ENCODE peak calls at places on chromosomes 11 and 22, in eight cellular contexts. L is sigmoid colon, K is aorta, S is IMR-90, I is upper lobe of right lung, F is thoracic aorta, V is iPS DF 6.9, Z is lower lobe of right lung. R is an unnamed sample.

GRCh38 chr11:57444362-57445074 is 15.8 kb upstream of the RTN4RL2 start:
- DNase-seq in L (no peak), K (no peak), S (no peak), I (no peak), F (no peak), V (no peak), Z (no peak), R (no peak)

GRCh38 chr11:15800121-15800800 is 556.1 kb downstream of the SOX6 start:
- DNase-seq in L (no peak), K (no peak), S (peak), I (peak), F (peak), V (no peak), Z (peak), R (peak)

GRCh38 chr22:25746012-25746373 is 4.0 kb downstream of the MYO18B start:
- DNase-seq in L (no peak), K (no peak), S (peak), I (no peak), F (no peak), V (no peak), Z (no peak), R (no peak)

GRCh38 chr11:113006916-113007445 is 45.8 kb downstream of the NCAM1 start:
- DNase-seq in L (no peak), K (no peak), S (no peak), I (no peak), F (no peak), V (no peak), Z (no peak), R (no peak)

GRCh38 chr11:78536933-78537332 is 37.7 kb downstream of the NARS2 start:
- DNase-seq in L (no peak), K (no peak), S (no peak), I (no peak), F (no peak), V (no peak), Z (no peak), R (no peak)

GRCh38 chr11:104934594-104934993 is 33.8 kb downstream of the CASP4 start:
- DNase-seq in L (no peak), K (no peak), S (no peak), I (no peak), F (no peak), V (no peak), Z (no peak), R (no peak)

GRCh38 chr11:71489311-71490043 is 36.5 kb downstream of the NADSYN1 start:
- DNase-seq in L (peak), K (peak), S (peak), I (no peak), F (no peak), V (no peak), Z (no peak), R (no peak)

GRCh38 chr11:128574576-128575011 is 12.8 kb downstream of the ETS1 start:
- DNase-seq in L (no peak), K (no peak), S (peak), I (no peak), F (no peak), V (no peak), Z (no peak), R (no peak)

GRCh38 chr22:28012811-28013460 is 93.9 kb upstream of the PITPNB start:
- DNase-seq in L (no peak), K (peak), S (no peak), I (no peak), F (no peak), V (no peak), Z (peak), R (peak)

GRCh38 chr11:96139692-96140091 is 203.3 kb downstream of the MAML2 start:
- DNase-seq in L (no peak), K (no peak), S (no peak), I (no peak), F (no peak), V (no peak), Z (no peak), R (no peak)

GRCh38 chr22:44567846-44568493 is 69.9 kb upstream of the RTL6 start:
- DNase-seq in L (peak), K (peak), S (peak), I (peak), F (no peak), V (no peak), Z (peak), R (peak)

GRCh38 chr11:7307836-7308235 is 56.1 kb downstream of the SYT9 start:
- DNase-seq in L (no peak), K (no peak), S (no peak), I (no peak), F (no peak), V (no peak), Z (no peak), R (no peak)

GRCh38 chr11:66554602-66555001 is 7.9 kb downstream of the ACTN3 start:
- DNase-seq in L (no peak), K (no peak), S (no peak), I (no peak), F (no peak), V (no peak), Z (no peak), R (no peak)

GRCh38 chr11:116787786-116788486 is at the start of gene ZPR1:
- DNase-seq in L (peak), K (peak), S (peak), I (peak), F (peak), V (no peak), Z (peak), R (peak)

GRCh38 chr11:79018371-79018849 is 422.4 kb downstream of the TENM4 start:
- DNase-seq in L (no peak), K (no peak), S (peak), I (no peak), F (no peak), V (no peak), Z (no peak), R (no peak)

GRCh38 chr22:44116331-44116730 is 64.4 kb upstream of the PARVG start:
- DNase-seq in L (peak), K (peak), S (no peak), I (no peak), F (no peak), V (no peak), Z (no peak), R (no peak)

GRCh38 chr11:124841765-124842700 is 23.2 kb upstream of the ROBO3 start:
- DNase-seq in L (no peak), K (no peak), S (no peak), I (no peak), F (no peak), V (no peak), Z (no peak), R (no peak)

GRCh38 chr22:48708558-48709245 is 1119.0 kb downstream of the BRD1 start:
- DNase-seq in L (peak), K (peak), S (no peak), I (peak), F (no peak), V (no peak), Z (no peak), R (no peak)

GRCh38 chr11:118353084-118353710 is 6.2 kb upstream of the UBE4A start:
- DNase-seq in L (no peak), K (no peak), S (peak), I (no peak), F (no peak), V (no peak), Z (no peak), R (no peak)

GRCh38 chr11:59551651-59552521 is 40.5 kb downstream of the OR4D9 start:
- DNase-seq in L (peak), K (no peak), S (peak), I (no peak), F (no peak), V (no peak), Z (no peak), R (no peak)

GRCh38 chr11:29184939-29185890 is 831.6 kb downstream of the KCNA4 start:
- DNase-seq in L (no peak), K (no peak), S (peak), I (no peak), F (no peak), V (no peak), Z (no peak), R (no peak)

GRCh38 chr11:36155770-36156485 is 133.3 kb downstream of the COMMD9 start:
- DNase-seq in L (no peak), K (no peak), S (peak), I (no peak), F (no peak), V (no peak), Z (no peak), R (no peak)

GRCh38 chr11:78696177-78696576 is 121.5 kb upstream of the NARS2 start:
- DNase-seq in L (no peak), K (no peak), S (no peak), I (no peak), F (no peak), V (no peak), Z (no peak), R (no peak)

GRCh38 chr11:121575250-121575962 is 122.6 kb upstream of the SORL1-AS1 start:
- DNase-seq in L (peak), K (peak), S (peak), I (peak), F (no peak), V (no peak), Z (peak), R (peak)

GRCh38 chr22:21677606-21678443 is 12.0 kb downstream of the PPIL2 start:
- DNase-seq in L (no peak), K (no peak), S (no peak), I (no peak), F (no peak), V (no peak), Z (no peak), R (no peak)

GRCh38 chr11:102974552-102975280 is 19.2 kb upstream of the MMP13 start:
- DNase-seq in L (no peak), K (no peak), S (peak), I (no peak), F (no peak), V (no peak), Z (no peak), R (no peak)

DNA sequence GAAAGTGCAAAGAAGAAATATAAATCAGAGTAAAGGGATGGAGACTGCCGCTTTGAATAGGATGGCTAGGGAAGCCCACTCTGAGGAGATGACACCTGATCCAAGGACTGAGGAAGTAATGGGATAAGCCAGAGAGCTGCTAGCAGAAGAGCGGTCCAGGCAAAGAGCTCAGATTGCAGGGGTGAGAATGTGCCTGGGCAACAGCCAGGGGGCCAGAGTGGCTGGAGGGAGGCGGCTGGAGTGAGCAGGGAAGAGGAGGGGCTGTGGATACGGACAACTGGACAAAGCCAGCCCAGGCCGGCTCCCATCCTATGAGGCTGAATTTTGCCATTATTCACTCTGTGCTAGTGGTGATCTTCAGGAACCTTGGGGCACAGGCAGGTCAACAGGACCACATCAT is 360.3 kb upstream of the SYN3 start:
- DNase-seq in L (no peak), K (no peak), S (no peak), I (no peak), F (no peak), V (no peak), Z (no peak), R (no peak)
- H3K27ac ChIP-seq in L (no peak), K (no peak), S (no peak), I (no peak), F (no peak), V (no peak), Z (no peak), R (no peak)

DNA sequence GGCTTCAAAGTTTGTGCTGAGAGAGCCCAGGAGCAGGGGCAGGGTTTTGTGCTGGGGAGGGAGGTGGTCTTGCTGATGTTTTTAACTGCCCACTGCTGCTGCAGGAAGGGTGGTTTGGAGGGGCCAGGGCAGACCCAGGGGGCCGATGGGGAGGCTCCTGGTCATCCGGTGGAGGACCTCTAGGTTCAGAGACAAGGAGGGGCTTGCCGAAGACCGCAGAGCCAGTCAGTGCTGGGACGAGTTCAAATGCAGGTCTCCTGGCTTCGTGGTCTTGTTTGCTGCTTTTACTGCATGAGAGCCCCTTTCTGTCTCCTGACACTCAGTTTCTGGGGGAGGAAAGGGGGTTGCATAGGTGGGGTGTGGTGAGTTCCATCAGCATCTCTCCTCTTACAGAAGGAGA is 26.0 kb downstream of the CACNA1I start:
- DNase-seq in L (no peak), K (no peak), S (no peak), I (no peak), F (no peak), V (no peak), Z (no peak), R (no peak)
- H3K27ac ChIP-seq in L (no peak), K (no peak), S (no peak), I (no peak), F (no peak), V (no peak), Z (no peak), R (no peak)

GRCh38 chr11:75068559-75068958 is 28.1 kb downstream of the OR2AT4 start:
- DNase-seq in L (no peak), K (no peak), S (no peak), I (no peak), F (no peak), V (no peak), Z (no peak), R (no peak)

GRCh38 chr11:75066061-75066460 is 30.6 kb downstream of the OR2AT4 start:
- DNase-seq in L (no peak), K (no peak), S (peak), I (no peak), F (no peak), V (no peak), Z (no peak), R (no peak)

GRCh38 chr11:75072582-75072981 is 24.1 kb downstream of the OR2AT4 start:
- DNase-seq in L (no peak), K (no peak), S (no peak), I (no peak), F (no peak), V (no peak), Z (no peak), R (no peak)

GRCh38 chr11:75069473-75069872 is 27.2 kb downstream of the OR2AT4 start:
- DNase-seq in L (no peak), K (no peak), S (no peak), I (no peak), F (no peak), V (no peak), Z (no peak), R (no peak)

DNA sequence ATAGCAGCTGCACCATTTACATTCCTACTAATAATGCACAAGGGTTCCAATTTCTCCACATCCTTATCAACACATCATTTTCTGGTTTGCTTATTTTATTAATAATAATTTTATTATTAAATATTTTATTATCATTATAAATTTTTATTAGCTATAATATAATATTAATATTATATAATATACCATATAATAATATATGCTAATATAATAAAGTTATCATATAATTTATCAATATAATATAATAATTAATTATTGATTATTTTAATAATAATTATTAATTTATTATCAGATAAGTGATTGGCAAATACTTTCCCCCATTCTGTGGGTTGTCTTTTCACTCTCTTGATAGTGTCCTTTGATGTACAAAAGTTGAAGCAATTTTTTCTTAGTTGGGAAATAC is 27.7 kb downstream of the OR2AT4 start:
- DNase-seq in L (no peak), K (no peak), S (no peak), I (no peak), F (no peak), V (no peak), Z (no peak), R (no peak)
- H3K27ac ChIP-seq in L (no peak), K (no peak), S (no peak), I (no peak), F (no peak), V (no peak), Z (no peak), R (no peak)

GRCh38 chr11:61775606-61776554 is 16.5 kb downstream of the TMEM258 start:
- DNase-seq in L (no peak), K (no peak), S (no peak), I (no peak), F (no peak), V (no peak), Z (no peak), R (no peak)
- H3K27ac ChIP-seq in L (no peak), K (no peak), S (no peak), I (no peak), F (no peak), V (no peak), Z (no peak), R (no peak)

GRCh38 chr22:50084570-50084969 is 656 bp downstream of the MLC1 start:
- DNase-seq in L (no peak), K (peak), S (no peak), I (no peak), F (no peak), V (no peak), Z (no peak), R (no peak)
- H3K27ac ChIP-seq in L (no peak), K (no peak), S (no peak), I (no peak), F (no peak), V (no peak), Z (no peak), R (no peak)

GRCh38 chr11:46352063-46352841 is 5.0 kb downstream of the DGKZ start:
- DNase-seq in L (no peak), K (peak), S (no peak), I (peak), F (no peak), V (no peak), Z (no peak), R (peak)

GRCh38 chr11:46351148-46351547 is 3.9 kb downstream of the DGKZ start:
- DNase-seq in L (no peak), K (peak), S (no peak), I (no peak), F (no peak), V (no peak), Z (no peak), R (no peak)

GRCh38 chr11:46351606-46352005 is 4.3 kb downstream of the DGKZ start:
- DNase-seq in L (no peak), K (no peak), S (no peak), I (no peak), F (no peak), V (no peak), Z (no peak), R (no peak)

GRCh38 chr11:46348986-46349401 is 1.7 kb downstream of the DGKZ start:
- DNase-seq in L (no peak), K (no peak), S (no peak), I (no peak), F (no peak), V (no peak), Z (no peak), R (no peak)

GRCh38 chr11:46350695-46351094 is 3.4 kb downstream of the DGKZ start:
- DNase-seq in L (no peak), K (no peak), S (no peak), I (no peak), F (no peak), V (no peak), Z (no peak), R (no peak)
- H3K27ac ChIP-seq in L (no peak), K (no peak), S (no peak), I (no peak), F (no peak), V (no peak), Z (no peak), R (peak)

DNA sequence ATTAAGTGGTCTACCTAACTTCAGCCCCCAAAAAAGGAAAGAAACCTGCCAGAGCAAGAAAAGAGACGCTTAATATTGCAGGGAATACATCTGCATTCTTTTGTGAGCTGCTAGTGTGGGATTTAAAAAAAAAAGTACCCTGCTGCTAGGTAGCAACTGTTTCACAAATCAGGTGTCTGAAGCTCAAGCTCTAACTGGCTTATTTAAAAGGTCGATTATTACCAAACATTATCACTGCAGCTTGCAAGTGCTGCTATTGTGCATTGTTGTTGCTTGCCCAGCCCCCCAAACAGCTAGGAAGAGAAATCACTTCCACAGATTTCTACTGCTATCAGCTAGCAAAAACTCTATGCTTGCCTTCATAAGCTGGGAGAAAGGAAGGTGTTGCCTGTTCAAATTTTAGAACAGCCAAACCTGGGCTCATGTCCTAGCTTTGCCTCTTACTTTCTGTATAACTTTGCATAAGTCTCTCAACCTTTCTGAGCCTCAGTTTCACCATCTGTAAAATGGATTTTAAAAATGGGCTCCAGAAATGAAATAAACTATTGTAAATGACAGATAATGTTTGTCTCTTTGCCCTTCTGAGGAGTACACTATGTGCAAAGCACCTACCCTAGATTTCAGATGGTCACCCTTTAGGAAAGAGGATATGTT is 68.9 kb downstream of the FAM168A start:
- DNase-seq in L (no peak), K (no peak), S (no peak), I (no peak), F (no peak), V (no peak), Z (no peak), R (no peak)
- H3K27ac ChIP-seq in L (peak), K (no peak), S (no peak), I (peak), F (no peak), V (no peak), Z (peak), R (no peak)

DNA sequence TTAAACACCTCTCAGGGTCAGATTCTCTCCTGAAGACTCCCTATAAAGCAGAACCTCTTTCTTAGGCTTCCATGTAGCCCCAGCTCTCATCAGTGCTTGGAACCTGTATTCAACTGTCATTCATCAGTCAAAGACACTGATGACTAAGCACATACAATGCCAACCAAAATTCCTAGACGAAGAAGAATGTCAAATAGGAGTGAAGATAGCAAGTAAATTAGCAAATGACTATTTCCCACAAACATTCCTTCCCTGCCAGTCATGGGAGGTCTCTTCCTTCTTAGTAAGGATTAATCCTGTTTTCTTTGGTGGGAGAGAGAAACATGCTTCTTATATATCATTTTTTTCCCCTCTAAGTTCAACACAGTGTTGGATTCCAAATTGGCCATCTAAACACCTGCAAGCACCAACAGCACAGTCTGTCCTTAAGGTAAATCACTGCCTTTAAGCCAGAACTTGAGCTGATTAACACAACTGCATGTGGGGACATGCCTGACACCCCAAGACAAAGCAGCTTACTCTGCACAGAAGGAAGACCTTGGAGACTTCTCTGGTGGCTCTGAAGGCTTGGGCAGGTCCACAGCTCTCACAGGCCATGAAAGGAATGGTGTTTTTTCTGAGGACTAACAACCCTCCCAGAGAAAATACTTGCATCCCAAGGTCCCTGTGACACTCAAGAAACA is 47.5 kb upstream of the ME3 start:
- DNase-seq in L (no peak), K (no peak), S (peak), I (no peak), F (no peak), V (no peak), Z (no peak), R (no peak)
- H3K27ac ChIP-seq in L (no peak), K (no peak), S (peak), I (no peak), F (no peak), V (no peak), Z (no peak), R (no peak)

R was measured in psoas muscle.